ENCODE peak calls at places on chromosome 21, in ten cellular contexts. D is fibroblast of mammary gland; Q is OCI-LY7; N is neural progenitor cell; A is left lung; H is AG09309; Z is effector memory CD4-positive, alpha-beta T cell; T is lung; E is HepG2; K is bronchial epithelial cell. P is an unnamed sample.

GRCh38 chr21:46093668-46094400 is 4.1 kb upstream of the COL6A2 start:
- DNase-seq in D (no peak), Q (no peak), N (no peak), A (no peak), H (no peak), Z (no peak), T (no peak), E (no peak), K (no peak), P (no peak)

GRCh38 chr21:46295177-46295711 is 9.1 kb downstream of the YBEY start:
- DNase-seq in D (peak), Q (no peak), N (peak), A (no peak), H (no peak), Z (no peak), T (no peak), E (peak), K (no peak), P (peak)

GRCh38 chr21:20902998-20903397 is 95.2 kb upstream of the NCAM2 start:
- DNase-seq in D (no peak), Q (no peak), N (no peak), A (no peak), H (no peak), Z (no peak), T (no peak), E (no peak), K (no peak), P (no peak)

GRCh38 chr21:29818520-29818919 is 121.3 kb downstream of the GRIK1 start:
- DNase-seq in D (no peak), Q (no peak), N (no peak), A (no peak), H (no peak), Z (no peak), T (no peak), E (no peak), K (no peak), P (no peak)

GRCh38 chr21:29238052-29238966 is 60.4 kb upstream of the BACH1 start:
- DNase-seq in D (peak), Q (no peak), N (no peak), A (no peak), H (no peak), Z (no peak), T (no peak), E (no peak), K (peak), P (no peak)

GRCh38 chr21:43692949-43693348 is 26.0 kb upstream of the PDXK start:
- DNase-seq in D (no peak), Q (no peak), N (no peak), A (no peak), H (no peak), Z (no peak), T (no peak), E (no peak), K (no peak), P (no peak)

GRCh38 chr21:37921091-37921490 is 4.8 kb upstream of the KCNJ6 start:
- DNase-seq in D (no peak), Q (no peak), N (no peak), A (no peak), H (no peak), Z (no peak), T (no peak), E (no peak), K (no peak), P (no peak)

GRCh38 chr21:37219766-37220432 is 47.2 kb downstream of the VPS26C start:
- DNase-seq in D (peak), Q (no peak), N (no peak), A (no peak), H (no peak), Z (peak), T (no peak), E (no peak), K (peak), P (no peak)

GRCh38 chr21:31196724-31197123 is 147.3 kb downstream of the TIAM1 start:
- DNase-seq in D (no peak), Q (no peak), N (no peak), A (no peak), H (no peak), Z (no peak), T (no peak), E (no peak), K (no peak), P (no peak)

GRCh38 chr21:24852610-24853195 is 754.6 kb downstream of the MRPL39 start:
- DNase-seq in D (no peak), Q (no peak), N (no peak), A (no peak), H (no peak), Z (no peak), T (no peak), E (no peak), K (no peak), P (no peak)

GRCh38 chr21:14403681-14404318 is 20.9 kb upstream of the HSPA13 start:
- DNase-seq in D (peak), Q (peak), N (peak), A (no peak), H (peak), Z (no peak), T (no peak), E (peak), K (peak), P (peak)

GRCh38 chr21:20404915-20405314 is 593.3 kb upstream of the NCAM2 start:
- DNase-seq in D (no peak), Q (no peak), N (peak), A (no peak), H (no peak), Z (no peak), T (no peak), E (no peak), K (no peak), P (no peak)

GRCh38 chr21:31234936-31235335 is 109.1 kb downstream of the TIAM1 start:
- DNase-seq in D (no peak), Q (no peak), N (no peak), A (no peak), H (no peak), Z (no peak), T (no peak), E (no peak), K (no peak), P (no peak)

GRCh38 chr21:38910390-38911008 is 104.8 kb downstream of the ETS2 start:
- DNase-seq in D (no peak), Q (no peak), N (no peak), A (no peak), H (no peak), Z (no peak), T (no peak), E (no peak), K (peak), P (no peak)

GRCh38 chr21:28971171-28971570 is 21.5 kb downstream of the LTN1 start:
- DNase-seq in D (no peak), Q (no peak), N (peak), A (no peak), H (no peak), Z (no peak), T (no peak), E (no peak), K (no peak), P (no peak)

GRCh38 chr21:15549671-15550070 is 180.1 kb upstream of the USP25 start:
- DNase-seq in D (no peak), Q (no peak), N (no peak), A (no peak), H (no peak), Z (no peak), T (no peak), E (peak), K (no peak), P (no peak)

GRCh38 chr21:44442266-44443125 is 12.8 kb upstream of the LRRC3 start:
- DNase-seq in D (no peak), Q (no peak), N (no peak), A (no peak), H (no peak), Z (no peak), T (no peak), E (no peak), K (no peak), P (no peak)

GRCh38 chr21:36120304-36120902 is 14.5 kb upstream of the CBR3 start:
- DNase-seq in D (no peak), Q (no peak), N (no peak), A (no peak), H (no peak), Z (no peak), T (no peak), E (no peak), K (no peak), P (no peak)

GRCh38 chr21:22898061-22898460 is 1899.9 kb downstream of the NCAM2 start:
- DNase-seq in D (no peak), Q (no peak), N (no peak), A (no peak), H (no peak), Z (no peak), T (no peak), E (no peak), K (peak), P (no peak)

GRCh38 chr21:36663033-36663855 is 35.7 kb upstream of the SIM2 start:
- DNase-seq in D (peak), Q (no peak), N (no peak), A (no peak), H (no peak), Z (no peak), T (no peak), E (no peak), K (peak), P (no peak)

GRCh38 chr21:44395260-44395659 is 41.8 kb downstream of the TRPM2 start:
- DNase-seq in D (no peak), Q (no peak), N (peak), A (no peak), H (no peak), Z (no peak), T (no peak), E (no peak), K (no peak), P (no peak)

GRCh38 chr21:15729674-15730483 is at the start of gene USP25:
- DNase-seq in D (peak), Q (peak), N (peak), A (peak), H (no peak), Z (peak), T (peak), E (peak), K (peak), P (no peak)

DNA sequence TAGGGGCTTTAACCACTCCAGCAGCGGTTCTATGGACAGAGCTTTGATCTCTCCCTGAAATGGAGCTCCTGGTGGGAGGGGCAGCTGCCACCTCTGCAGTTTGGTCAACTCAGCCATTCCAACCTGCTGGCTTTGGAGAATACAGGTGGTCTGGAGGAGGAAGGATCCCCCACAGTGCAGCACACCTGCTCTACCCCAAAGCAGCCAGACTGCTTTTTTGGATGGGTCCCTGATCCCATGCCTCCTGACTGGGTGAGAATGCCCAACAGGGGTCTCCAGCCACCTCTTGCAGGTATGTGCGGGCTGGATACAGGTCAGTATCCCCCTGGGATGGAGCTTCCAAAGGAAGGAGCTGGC is 53.9 kb downstream of the TPTE start:
- DNase-seq in D (no peak), Q (no peak), N (no peak), A (no peak), H (no peak), Z (no peak), T (no peak), E (no peak), K (no peak), P (no peak)
- H3K4me3 ChIP-seq in D (no peak), Q (no peak), N (no peak), A (no peak), H (no peak), Z (no peak), T (no peak), E (no peak), K (no peak), P (no peak)

GRCh38 chr21:35026617-35027557 is 22.2 kb downstream of the RUNX1 start:
- DNase-seq in D (no peak), Q (peak), N (peak), A (peak), H (no peak), Z (peak), T (peak), E (peak), K (peak), P (no peak)
- H3K4me3 ChIP-seq in D (no peak), Q (peak), N (peak), A (peak), H (peak), Z (peak), T (no peak), E (no peak), K (peak), P (no peak)

GRCh38 chr21:32520885-32521735 is 64.2 kb downstream of the TCP10L start:
- DNase-seq in D (peak), Q (no peak), N (no peak), A (peak), H (peak), Z (no peak), T (peak), E (no peak), K (peak), P (peak)
- H3K4me3 ChIP-seq in D (no peak), Q (no peak), N (no peak), A (no peak), H (no peak), Z (no peak), T (no peak), E (no peak), K (no peak), P (no peak)

DNA sequence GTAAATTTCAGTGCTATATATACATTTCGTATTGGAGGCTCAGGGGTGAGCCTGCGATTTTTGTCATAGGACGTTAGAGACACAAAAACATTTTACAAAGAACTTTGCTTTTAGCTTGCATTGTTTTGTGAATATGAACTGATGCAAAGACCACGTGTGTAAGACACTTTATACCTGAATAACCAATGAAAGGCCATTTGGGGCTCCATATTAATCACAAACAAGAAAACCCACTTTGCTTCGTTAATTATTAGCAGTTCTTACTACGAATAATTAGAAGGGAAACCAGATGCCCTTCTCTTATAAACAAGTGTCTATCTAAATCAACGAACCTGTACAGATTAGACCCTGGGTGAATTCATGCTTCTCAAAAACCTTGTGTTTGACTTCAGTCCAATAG is 1.1 kb downstream of the CYYR1 start:
- DNase-seq in D (no peak), Q (no peak), N (no peak), A (no peak), H (no peak), Z (no peak), T (no peak), E (no peak), K (no peak), P (no peak)
- H3K4me3 ChIP-seq in D (no peak), Q (no peak), N (peak), A (peak), H (no peak), Z (no peak), T (no peak), E (no peak), K (no peak), P (no peak)

DNA sequence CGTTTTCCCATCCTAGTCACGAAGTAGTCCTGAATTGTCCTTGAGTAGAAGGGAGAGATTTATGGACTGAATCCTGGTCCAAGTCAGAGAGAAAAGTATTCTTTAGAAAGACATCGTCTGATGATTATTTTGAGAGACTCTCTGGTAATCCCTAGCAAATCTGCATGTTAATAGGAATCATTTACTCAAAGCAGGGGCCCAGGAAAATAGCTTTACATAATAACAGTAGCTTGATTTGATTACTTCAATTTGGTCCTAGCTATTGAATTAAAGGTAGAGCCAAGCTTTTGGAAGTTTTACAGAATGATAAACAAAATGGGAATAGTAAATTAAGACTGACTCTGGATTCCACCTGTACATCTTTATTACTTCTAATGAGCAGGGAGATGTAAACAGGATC is 60.5 kb upstream of the OLIG2 start:
- DNase-seq in D (no peak), Q (no peak), N (no peak), A (no peak), H (no peak), Z (no peak), T (no peak), E (no peak), K (no peak), P (no peak)
- H3K4me3 ChIP-seq in D (no peak), Q (no peak), N (no peak), A (no peak), H (no peak), Z (no peak), T (no peak), E (no peak), K (no peak), P (no peak)

GRCh38 chr21:42613756-42614155 is 39.7 kb upstream of the PDE9A start:
- DNase-seq in D (no peak), Q (no peak), N (no peak), A (no peak), H (no peak), Z (no peak), T (no peak), E (no peak), K (no peak), P (no peak)
- H3K4me3 ChIP-seq in D (no peak), Q (no peak), N (no peak), A (no peak), H (no peak), Z (no peak), T (no peak), E (no peak), K (no peak), P (no peak)

GRCh38 chr21:41762236-41762635 is 4.6 kb downstream of the RIPK4 start:
- DNase-seq in D (no peak), Q (no peak), N (peak), A (no peak), H (no peak), Z (no peak), T (no peak), E (no peak), K (no peak), P (no peak)

GRCh38 chr21:41760411-41760810 is 6.4 kb downstream of the RIPK4 start:
- DNase-seq in D (no peak), Q (no peak), N (no peak), A (no peak), H (no peak), Z (no peak), T (no peak), E (no peak), K (no peak), P (no peak)

GRCh38 chr21:41762753-41763152 is 4.1 kb downstream of the RIPK4 start:
- DNase-seq in D (no peak), Q (no peak), N (peak), A (no peak), H (no peak), Z (no peak), T (no peak), E (no peak), K (no peak), P (no peak)

GRCh38 chr21:41759926-41760325 is 6.9 kb downstream of the RIPK4 start:
- DNase-seq in D (no peak), Q (no peak), N (no peak), A (no peak), H (no peak), Z (no peak), T (no peak), E (no peak), K (no peak), P (no peak)

GRCh38 chr21:41761211-41762181 is 5.4 kb downstream of the RIPK4 start:
- DNase-seq in D (no peak), Q (no peak), N (peak), A (peak), H (no peak), Z (no peak), T (peak), E (peak), K (peak), P (no peak)
- H3K4me3 ChIP-seq in D (no peak), Q (no peak), N (peak), A (peak), H (no peak), Z (no peak), T (no peak), E (peak), K (peak), P (no peak)

GRCh38 chr21:41830764-41831452 is 48.2 kb downstream of the PRDM15 start:
- DNase-seq in D (no peak), Q (no peak), N (no peak), A (peak), H (no peak), Z (no peak), T (no peak), E (no peak), K (no peak), P (no peak)
- H3K4me3 ChIP-seq in D (no peak), Q (no peak), N (no peak), A (no peak), H (no peak), Z (no peak), T (no peak), E (no peak), K (no peak), P (no peak)

DNA sequence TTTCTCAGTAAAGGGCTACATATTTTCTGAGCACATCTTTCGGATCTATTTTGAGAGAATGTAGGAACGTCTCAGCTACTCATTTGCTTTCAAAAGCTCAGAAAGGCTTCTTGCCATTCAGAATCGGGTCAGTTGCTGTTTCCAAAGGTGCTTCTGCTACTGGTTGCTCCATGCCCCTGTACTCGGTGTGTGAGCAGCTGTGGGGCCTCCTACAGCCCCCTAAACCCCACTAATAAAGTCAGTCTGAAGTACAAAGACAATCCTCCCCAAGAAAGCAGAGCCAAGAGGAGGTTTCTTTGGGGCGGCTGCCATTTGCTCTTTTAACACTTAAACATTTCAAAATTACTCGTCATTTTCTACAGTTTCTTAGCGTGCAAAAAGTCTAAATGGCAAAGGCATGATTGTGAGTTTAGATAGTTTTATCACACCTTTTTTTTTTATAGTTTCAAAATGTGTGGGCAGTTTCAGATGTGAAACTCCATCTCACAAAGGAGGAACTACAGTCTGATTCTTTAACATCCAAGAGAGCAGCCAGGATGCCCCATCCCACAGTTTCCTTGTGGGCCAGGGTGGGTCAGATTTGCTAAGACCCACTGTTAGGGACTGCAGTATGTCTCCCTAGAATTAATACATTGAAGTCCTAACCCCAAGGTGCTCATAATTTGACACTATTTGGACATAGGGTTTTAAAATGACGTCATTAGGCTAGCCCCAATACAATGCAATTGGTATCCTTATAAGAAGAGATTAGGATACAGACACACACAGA is 4.1 kb downstream of the RUNX1 start:
- DNase-seq in D (no peak), Q (no peak), N (no peak), A (no peak), H (no peak), Z (no peak), T (no peak), E (no peak), K (no peak), P (no peak)
- H3K4me3 ChIP-seq in D (no peak), Q (peak), N (no peak), A (no peak), H (no peak), Z (peak), T (no peak), E (no peak), K (no peak), P (no peak)

P was measured in HFF-Myc.